ENCODE peak calls at places on chromosomes 7 and 10, in five cellular contexts. One of them, this sample, is unnamed.

GRCh38 chr10:121497513-121497912 is 100.7 kb downstream of the FGFR2 start:
- DNase-seq in NCI-H2029 treated with DMSO at 0.1 percent for 48 hours: no peak
- DNase-seq in left cardiac atrium: no peak
- DNase-seq in natural killer cell: no peak
- DNase-seq in glutamatergic neuron: no peak
- DNase-seq in this sample: no peak

GRCh38 chr10:131983780-131984179 is 2.1 kb upstream of the BNIP3 start:
- DNase-seq in NCI-H2029 treated with DMSO at 0.1 percent for 48 hours: no peak
- DNase-seq in left cardiac atrium: no peak
- DNase-seq in natural killer cell: no peak
- DNase-seq in glutamatergic neuron: no peak
- DNase-seq in this sample: no peak

GRCh38 chr10:13420532-13421307 is 72.6 kb upstream of the SEPHS1 start:
- DNase-seq in NCI-H2029 treated with DMSO at 0.1 percent for 48 hours: no peak
- DNase-seq in left cardiac atrium: no peak
- DNase-seq in natural killer cell: no peak
- DNase-seq in glutamatergic neuron: no peak
- DNase-seq in this sample: no peak

GRCh38 chr10:132130286-132131265 is 56.2 kb upstream of the DPYSL4 start:
- DNase-seq in NCI-H2029 treated with DMSO at 0.1 percent for 48 hours: no peak
- DNase-seq in left cardiac atrium: peak; percentile 6
- DNase-seq in natural killer cell: no peak
- DNase-seq in glutamatergic neuron: no peak
- DNase-seq in this sample: no peak

GRCh38 chr7:24729365-24730017 is 27.8 kb downstream of the GSDME start:
- DNase-seq in NCI-H2029 treated with DMSO at 0.1 percent for 48 hours: no peak
- DNase-seq in left cardiac atrium: peak; percentile 78
- DNase-seq in natural killer cell: no peak
- DNase-seq in glutamatergic neuron: no peak
- DNase-seq in this sample: no peak

GRCh38 chr10:78336402-78336791 is 302.7 kb downstream of the RPS24 start:
- DNase-seq in NCI-H2029 treated with DMSO at 0.1 percent for 48 hours: no peak
- DNase-seq in left cardiac atrium: no peak
- DNase-seq in natural killer cell: no peak
- DNase-seq in glutamatergic neuron: no peak
- DNase-seq in this sample: no peak

GRCh38 chr10:110500515-110500905 is 2.8 kb downstream of the DUSP5 start:
- DNase-seq in NCI-H2029 treated with DMSO at 0.1 percent for 48 hours: no peak
- DNase-seq in left cardiac atrium: peak; percentile 43
- DNase-seq in natural killer cell: no peak
- DNase-seq in glutamatergic neuron: no peak
- DNase-seq in this sample: no peak

GRCh38 chr7:157299317-157299612 is 37.5 kb upstream of the DNAJB6 start:
- DNase-seq in NCI-H2029 treated with DMSO at 0.1 percent for 48 hours: no peak
- DNase-seq in left cardiac atrium: no peak
- DNase-seq in natural killer cell: no peak
- DNase-seq in glutamatergic neuron: no peak
- DNase-seq in this sample: no peak